ENCODE peak calls at places on chromosomes 16 and 17, in eight cellular contexts. T is cardiac muscle cell, H is endodermal cell, Z is fibroblast of villous mesenchyme, E is adrenal gland, G is tibial nerve, J is astrocyte of the spinal cord, V is lung. M is an unnamed sample.

GRCh38 chr16:67271446-67271845 is 7.9 kb upstream of the PLEKHG4 start:
- DNase-seq in T (no peak), H (no peak), Z (no peak), E (no peak), G (no peak), J (no peak), V (no peak), M (no peak)

GRCh38 chr16:1314399-1315068 is 5.1 kb downstream of the UBE2I start:
- DNase-seq in T (no peak), H (no peak), Z (no peak), E (no peak), G (no peak), J (no peak), V (no peak), M (no peak)

GRCh38 chr17:60154616-60155426 is 5.0 kb downstream of the CA4 start:
- DNase-seq in T (peak; percentile 81), H (peak; percentile 71), Z (peak; percentile 31), E (no peak), G (peak; percentile 29), J (peak; percentile 77), V (no peak), M (no peak)

GRCh38 chr17:47315451-47316266 is 8.1 kb upstream of the EFCAB13 start:
- DNase-seq in T (peak; percentile 90), H (peak; percentile 71), Z (peak; percentile 91), E (peak; percentile 51), G (no peak), J (peak; percentile 92), V (no peak), M (no peak)

GRCh38 chr17:72967963-72968585 is 124.4 kb downstream of the SLC39A11 start:
- DNase-seq in T (no peak), H (peak; percentile 45), Z (no peak), E (no peak), G (no peak), J (no peak), V (no peak), M (no peak)

GRCh38 chr16:4172070-4172469 is 55.8 kb upstream of the ADCY9 start:
- DNase-seq in T (no peak), H (no peak), Z (peak; percentile 57), E (no peak), G (no peak), J (no peak), V (no peak), M (no peak)

GRCh38 chr16:85665929-85666328 is 22.8 kb downstream of the GINS2 start:
- DNase-seq in T (no peak), H (no peak), Z (no peak), E (no peak), G (no peak), J (no peak), V (no peak), M (no peak)

GRCh38 chr16:47461598-47462266 is 601 bp downstream of the PHKB start:
- DNase-seq in T (peak; percentile 60), H (no peak), Z (peak; percentile 79), E (peak; percentile 54), G (no peak), J (peak; percentile 53), V (peak; percentile 52), M (no peak)

GRCh38 chr17:14389656-14390055 is 88.8 kb downstream of the HS3ST3B1 start:
- DNase-seq in T (no peak), H (peak; percentile 70), Z (no peak), E (no peak), G (no peak), J (no peak), V (no peak), M (no peak)

GRCh38 chr16:920722-921121 is 50.1 kb downstream of the LMF1 start:
- DNase-seq in T (peak; percentile 15), H (no peak), Z (peak; percentile 9), E (peak; percentile 31), G (peak; percentile 51), J (no peak), V (no peak), M (no peak)

GRCh38 chr16:381788-382717 is at the start of gene PGAP6:
- DNase-seq in T (peak; percentile 61), H (peak; percentile 81), Z (peak; percentile 53), E (peak; percentile 61), G (peak; percentile 64), J (no peak), V (no peak), M (peak; percentile 73)

GRCh38 chr16:29312835-29313558 is 93.5 kb downstream of the NPIPB11 start:
- DNase-seq in T (no peak), H (no peak), Z (peak; percentile 54), E (no peak), G (no peak), J (peak; percentile 24), V (no peak), M (no peak)

GRCh38 chr16:27816561-27816960 is 247.0 kb downstream of the GSG1L start:
- DNase-seq in T (no peak), H (peak; percentile 23), Z (no peak), E (no peak), G (no peak), J (no peak), V (no peak), M (no peak)

GRCh38 chr16:75317101-75317522 is 65.7 kb upstream of the BCAR1 start:
- DNase-seq in T (peak; percentile 88), H (no peak), Z (peak; percentile 51), E (no peak), G (no peak), J (no peak), V (no peak), M (no peak)

GRCh38 chr16:30582611-30583340 is 2.7 kb downstream of the ZNF785 start:
- DNase-seq in T (no peak), H (no peak), Z (no peak), E (no peak), G (no peak), J (no peak), V (no peak), M (no peak)

GRCh38 chr16:30585022-30585399 is 486 bp downstream of the ZNF785 start:
- DNase-seq in T (no peak), H (peak; percentile 77), Z (peak; percentile 18), E (no peak), G (no peak), J (no peak), V (no peak), M (no peak)

GRCh38 chr16:30588651-30589050 is 3.2 kb upstream of the ZNF785 start:
- DNase-seq in T (no peak), H (no peak), Z (no peak), E (no peak), G (no peak), J (no peak), V (no peak), M (no peak)

GRCh38 chr16:30581462-30581861 is 4.0 kb downstream of the ZNF785 start:
- DNase-seq in T (no peak), H (no peak), Z (no peak), E (no peak), G (no peak), J (no peak), V (no peak), M (no peak)

GRCh38 chr16:30585400-30586191 is at the start of gene ZNF785:
- DNase-seq in T (peak; percentile 100), H (peak; percentile 99), Z (peak; percentile 99), E (peak; percentile 98), G (peak; percentile 94), J (peak; percentile 99), V (peak; percentile 99), M (peak; percentile 76)
- TF ChIP-seq CTCF in T (peak; percentile 5), H (no peak), Z (no peak), E (no peak), G (peak; percentile 38), J (no peak), V (peak; percentile 43), M (no peak)

DNA sequence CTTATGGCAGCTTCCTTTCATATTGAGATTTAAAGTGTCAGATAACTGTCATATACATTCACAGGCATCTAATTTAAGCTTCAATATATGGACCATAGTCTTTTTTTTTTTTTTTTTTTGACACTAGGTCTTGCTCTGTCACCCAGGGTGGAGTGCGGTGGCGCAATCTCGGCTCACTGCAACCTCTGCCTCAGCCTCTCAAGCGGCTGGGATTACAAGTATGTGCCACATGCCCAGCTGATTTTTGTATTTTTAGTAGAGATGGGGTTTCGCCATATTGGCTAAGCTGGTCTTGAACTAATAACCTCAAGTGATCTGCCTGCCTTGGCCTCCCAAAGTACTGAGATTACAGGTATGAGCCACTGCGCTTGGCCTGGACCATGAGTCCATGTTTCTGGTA is 13.6 kb downstream of the CEP95 start:
- DNase-seq in T (no peak), H (no peak), Z (no peak), E (no peak), G (no peak), J (no peak), V (no peak), M (no peak)
- TF ChIP-seq CTCF in T (no peak), H (no peak), Z (no peak), E (no peak), G (no peak), J (no peak), V (no peak), M (no peak)

DNA sequence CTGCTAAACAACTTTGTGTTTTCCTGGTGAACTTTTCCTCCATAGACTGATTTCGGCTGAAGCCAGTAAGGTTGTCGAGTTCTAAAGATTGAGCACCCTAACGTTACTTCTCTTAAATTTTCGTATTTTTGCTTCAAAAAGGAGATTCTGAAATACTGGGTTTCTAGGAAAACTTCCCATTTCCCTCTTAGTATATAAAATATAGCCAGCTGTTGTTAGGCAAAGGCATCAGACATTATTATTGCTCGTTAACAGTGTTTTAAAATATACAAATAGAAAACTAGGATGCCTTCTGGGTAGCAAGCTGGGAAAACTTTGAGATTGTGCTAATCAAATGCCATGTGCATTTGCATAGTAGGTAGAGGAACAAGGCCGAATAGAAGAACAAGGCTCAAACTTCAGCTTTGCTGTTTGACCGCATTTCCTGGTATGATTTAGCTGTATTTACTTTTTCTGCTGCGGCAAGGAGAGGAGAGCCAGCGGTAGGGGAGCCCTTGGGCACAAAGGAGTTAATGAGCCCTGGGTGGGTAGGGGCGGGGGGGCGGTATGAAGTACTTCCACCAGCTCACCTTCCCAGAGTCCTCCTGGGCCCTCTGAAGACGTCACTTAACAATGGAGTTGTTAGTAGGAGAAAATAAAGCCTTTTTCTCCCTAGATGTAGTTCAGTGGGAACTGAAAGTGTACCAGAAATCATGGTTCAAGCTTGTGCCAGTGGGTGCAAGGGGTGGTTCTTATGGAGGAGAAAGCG is 151.9 kb downstream of the MSI2 start:
- DNase-seq in T (no peak), H (peak; percentile 81), Z (no peak), E (no peak), G (no peak), J (peak; percentile 71), V (no peak), M (no peak)
- TF ChIP-seq CTCF in T (no peak), H (no peak), Z (no peak), E (no peak), G (no peak), J (peak; percentile 5), V (no peak), M (no peak)

DNA sequence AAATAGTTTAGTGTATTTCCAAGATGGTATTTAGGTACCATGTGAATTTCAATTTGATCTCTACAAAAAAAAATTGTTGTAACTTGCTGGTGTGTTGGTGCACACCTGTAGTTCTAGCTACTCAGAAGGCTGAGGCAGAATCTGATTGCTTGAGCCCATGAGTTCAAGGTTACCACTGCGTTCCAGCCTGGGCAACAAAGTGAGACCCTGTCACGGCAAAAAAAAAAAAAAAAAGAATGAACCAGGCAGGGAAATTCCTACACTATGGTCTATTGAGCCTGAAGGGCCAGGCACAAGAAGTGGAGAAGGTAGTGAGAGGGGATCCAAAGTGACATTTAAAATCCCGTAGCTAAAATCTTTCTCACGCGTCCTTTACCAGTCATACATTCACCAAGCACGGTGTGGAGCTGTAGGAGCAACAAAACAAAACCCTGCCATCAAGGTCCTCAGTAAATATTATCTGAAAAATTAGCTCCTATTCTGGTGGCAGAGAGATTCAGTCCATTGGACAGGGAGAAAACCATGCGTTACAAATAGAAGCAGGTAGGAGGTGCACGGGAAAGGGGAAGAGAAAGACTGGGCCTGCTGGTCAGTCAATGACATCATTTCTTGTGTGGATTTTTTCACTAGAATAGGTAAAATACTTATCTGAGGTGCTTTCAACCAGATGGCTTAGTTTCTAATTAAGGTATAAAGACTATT is 27.3 kb downstream of the TXNDC11 start:
- DNase-seq in T (no peak), H (no peak), Z (no peak), E (no peak), G (no peak), J (no peak), V (no peak), M (no peak)
- TF ChIP-seq CTCF in T (no peak), H (no peak), Z (no peak), E (no peak), G (no peak), J (no peak), V (no peak), M (no peak)

M was measured in activated B cell treated with CpG ODN at 0.5 μM for 24 hours.